ENCODE peak calls at places on chromosomes 11 and 22, in ten cellular contexts. R, Y, J, E, T, I, X, L, K and G are unnamed samples.

GRCh38 chr22:46553189-46553588 is 15.8 kb upstream of the CELSR1 start:
- DNase-seq in L (no peak), J (no peak), Y (no peak), E (no peak), I (no peak), T (no peak), K (no peak), X (no peak), R (no peak), G (no peak)

GRCh38 chr11:20931029-20931428 is 261.6 kb downstream of the NELL1 start:
- DNase-seq in I (no peak), T (no peak), L (no peak), J (no peak), X (no peak), K (no peak), Y (no peak), E (no peak), R (no peak), G (no peak)

GRCh38 chr11:46456269-46456668 is 64.7 kb upstream of the CHRM4 start:
- DNase-seq in K (peak; percentile 31), X (no peak), I (no peak), E (no peak), L (no peak), T (no peak), Y (no peak), R (no peak), J (no peak), G (no peak)

GRCh38 chr11:57647960-57648776 is 1.5 kb downstream of the YPEL4 start:
- DNase-seq in E (no peak), R (no peak), X (no peak), T (no peak), L (no peak), K (peak; percentile 35), J (no peak), Y (no peak), I (no peak), G (no peak)

GRCh38 chr11:12502041-12502440 is 124.7 kb downstream of the PARVA start:
- DNase-seq in Y (no peak), X (no peak), I (no peak), J (peak; percentile 50), L (no peak), T (no peak), R (no peak), K (no peak), E (no peak), G (no peak)

GRCh38 chr11:57458060-57458409 is 2.3 kb upstream of the RTN4RL2 start:
- DNase-seq in T (no peak), Y (no peak), J (no peak), E (peak; percentile 25), L (no peak), K (peak; percentile 81), I (no peak), X (no peak), R (no peak), G (no peak)

GRCh38 chr22:28441720-28442263 is 237.8 kb downstream of the TTC28 start:
- DNase-seq in L (peak; percentile 23), J (no peak), X (peak; percentile 13), Y (no peak), K (no peak), R (no peak), E (no peak), I (no peak), T (no peak), G (no peak)

GRCh38 chr22:46262449-46263207 is 515 bp downstream of the PKDREJ start:
- DNase-seq in I (no peak), T (peak; percentile 59), Y (no peak), J (peak; percentile 35), E (peak; percentile 67), L (peak; percentile 55), R (peak; percentile 86), X (peak; percentile 85), K (peak; percentile 91), G (peak; percentile 22)

GRCh38 chr11:12137938-12138731 is 27.7 kb downstream of the MICAL2 start:
- DNase-seq in J (peak; percentile 98), L (no peak), K (no peak), I (no peak), X (no peak), E (no peak), Y (no peak), T (peak; percentile 93), R (peak; percentile 65), G (no peak)

GRCh38 chr22:17371446-17371845 is 2.2 kb downstream of the CECR2 start:
- DNase-seq in E (no peak), J (no peak), R (no peak), Y (no peak), X (no peak), L (no peak), K (no peak), T (no peak), I (no peak), G (no peak)
- H3K4me3 ChIP-seq in E (peak overlapping the region; percentile 74), J (no peak overlapping the region), R (no peak overlapping the region), Y (peak overlapping the region; percentile 55), X (no peak overlapping the region), L (no peak overlapping the region), K (peak overlapping the region; percentile 92), T (peak overlapping the region; percentile 57), I (no peak overlapping the region), G (peak overlapping the region; percentile 60)

DNA sequence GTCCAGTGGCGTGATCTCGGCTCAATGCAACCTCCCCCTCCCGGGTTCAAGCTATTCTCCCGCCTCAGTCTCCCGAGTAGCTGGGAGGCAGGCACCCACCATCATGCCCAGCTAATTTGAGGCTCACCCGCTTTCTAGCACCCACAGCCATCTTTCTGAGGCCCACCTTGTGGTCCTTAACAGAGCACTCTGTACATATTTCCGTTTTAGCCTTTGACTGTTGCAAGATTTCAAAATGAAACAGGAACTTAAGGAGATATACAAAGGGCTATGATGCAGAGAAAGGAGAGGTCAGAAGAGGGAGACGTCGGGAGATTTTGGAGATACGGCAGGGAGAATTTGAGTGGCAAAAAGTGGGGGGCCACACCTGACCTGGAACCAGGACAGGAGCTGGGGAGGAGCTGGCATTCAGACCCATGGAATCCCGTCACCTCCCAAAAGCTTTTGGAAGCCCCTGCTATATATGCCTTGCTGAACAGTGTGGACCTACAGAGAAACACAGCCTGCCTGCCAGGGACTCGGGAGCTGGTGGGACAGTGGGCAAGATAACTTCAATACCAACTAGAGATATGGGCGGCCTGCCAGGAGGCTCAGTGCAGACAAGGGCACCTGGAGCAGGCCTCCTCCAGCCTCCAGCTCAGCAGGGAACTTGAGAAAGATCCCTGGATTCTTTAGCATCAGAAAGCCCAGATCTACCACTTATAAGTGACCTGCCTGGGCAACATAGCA is 8.0 kb upstream of the CLCF1 start:
- DNase-seq in J (no peak), X (no peak), R (peak; percentile 66), Y (no peak), K (no peak), L (no peak), I (no peak), T (no peak), E (no peak), G (no peak)
- H3K4me3 ChIP-seq in J (no peak overlapping the region), X (no peak overlapping the region), R (no peak overlapping the region), Y (no peak overlapping the region), K (no peak overlapping the region), L (no peak overlapping the region), I (no peak overlapping the region), T (no peak overlapping the region), E (no peak overlapping the region), G (no peak overlapping the region)

DNA sequence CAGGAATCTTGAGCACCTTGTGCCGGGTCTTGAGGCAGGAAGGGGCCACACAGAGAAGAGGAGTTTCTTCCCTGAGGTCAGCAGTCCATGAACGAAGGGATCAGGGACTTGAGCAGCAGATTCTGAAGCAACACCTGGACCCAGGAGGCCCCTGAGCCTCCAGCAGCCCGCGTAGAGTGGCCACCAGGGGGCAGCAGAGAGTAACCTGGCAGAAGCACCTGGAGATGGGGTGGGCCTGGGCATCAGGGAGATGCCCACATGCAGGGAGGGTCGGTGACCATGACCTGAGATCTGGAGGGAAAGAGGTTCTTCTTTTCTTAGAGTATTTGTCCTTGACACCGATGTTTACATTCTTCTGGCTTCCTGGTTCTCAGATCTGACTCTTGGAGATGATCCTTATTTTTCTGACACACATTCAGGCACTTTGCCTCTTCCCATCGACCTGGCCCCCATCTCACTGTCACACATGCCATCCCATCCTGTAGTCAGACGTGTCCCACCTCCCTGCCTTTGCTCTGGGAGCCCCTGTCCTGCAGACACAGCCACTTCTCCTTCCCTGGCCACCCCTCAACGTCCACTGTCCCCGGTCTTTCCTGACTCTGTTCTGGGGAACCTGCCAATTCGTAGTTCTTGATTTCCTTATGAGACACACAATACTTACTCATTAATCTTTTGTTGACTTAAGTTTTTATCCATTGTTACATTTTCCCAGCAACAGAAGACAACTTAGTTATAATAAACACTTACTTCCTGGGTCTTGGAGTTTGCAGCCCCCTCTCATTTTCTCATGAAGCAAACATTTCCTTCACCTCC is 66.5 kb downstream of the GGTLC2 start:
- DNase-seq in J (peak; percentile 17), K (peak; percentile 70), L (peak; percentile 58), I (no peak), X (peak; percentile 83), T (peak; percentile 61), Y (peak; percentile 50), E (peak; percentile 43), R (no peak), G (peak; percentile 1)
- H3K4me3 ChIP-seq in J (no peak overlapping the region), K (no peak overlapping the region), L (no peak overlapping the region), I (no peak overlapping the region), X (no peak overlapping the region), T (no peak overlapping the region), Y (no peak overlapping the region), E (no peak overlapping the region), R (no peak overlapping the region), G (no peak overlapping the region)

DNA sequence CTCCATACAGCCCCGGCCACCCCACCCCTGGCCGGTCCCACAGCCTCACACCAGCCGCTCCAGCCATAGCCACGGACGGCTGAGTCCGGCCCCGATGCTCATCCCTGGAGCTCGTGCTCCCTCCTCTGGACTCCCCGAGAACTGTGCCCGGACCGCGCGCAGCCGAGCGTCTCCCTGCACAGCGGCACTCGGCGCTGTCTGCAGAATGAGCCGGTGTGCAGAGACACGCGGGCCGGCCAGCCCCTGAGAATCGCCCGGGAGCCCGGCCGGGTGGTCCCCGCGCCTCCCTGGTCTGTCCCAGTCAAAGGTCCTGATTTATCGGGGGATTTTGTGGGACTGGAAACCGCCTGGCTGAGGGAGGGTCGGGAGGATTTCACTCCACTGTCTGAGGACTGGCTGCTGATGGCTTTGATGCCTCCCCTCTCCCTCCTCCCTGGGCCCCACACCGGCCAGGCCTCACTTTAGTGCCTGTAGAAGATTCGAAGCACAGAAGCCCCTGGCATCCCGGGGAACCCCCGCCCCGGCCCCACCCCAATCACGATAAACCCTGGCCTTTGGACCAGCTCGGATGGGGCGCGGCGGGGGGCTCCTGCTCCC is 102.7 kb downstream of the BRD1 start:
- DNase-seq in Y (peak; percentile 45), J (peak; percentile 20), K (no peak), X (peak; percentile 55), I (peak; percentile 10), T (peak; percentile 37), L (peak; percentile 31), E (peak; percentile 63), R (no peak), G (peak; percentile 33)
- H3K4me3 ChIP-seq in Y (peak overlapping the region; percentile 31), J (no peak overlapping the region), K (no peak overlapping the region), X (no peak overlapping the region), I (no peak overlapping the region), T (no peak overlapping the region), L (peak overlapping the region; percentile 21), E (peak overlapping the region; percentile 44), R (peak overlapping the region; percentile 31), G (peak overlapping the region; percentile 18)